ENCODE peak calls at places on chromosomes 13 and 19, in four cellular contexts. F is activated CD4-positive, alpha-beta T cell treated with anti-CD3 and anti-CD28 coated beads for 4 hours; O is GM23248; H is stimulated activated CD4-positive, alpha-beta T cell treated with anti-CD3 and anti-CD28 coated beads, TNF-alpha, amount 100 ng/mL, for 48 hours. T is an unnamed sample.
A peak's percentile ranks its signal among the peaks of the same experiment; 100 is the strongest.

GRCh38 chr13:36674337-36675212 is 755 bp downstream of the SERTM1 start:
- DNase-seq in O (no peak), F (no peak), H (no peak), T (no peak)

GRCh38 chr13:18628428-18628827 is 553.2 kb downstream of the TUBA3C start:
- DNase-seq in O (no peak), F (no peak), H (no peak), T (no peak)

GRCh38 chr19:39532233-39533002 is at the start of gene EID2B:
- DNase-seq in H (peak; percentile 92), O (peak; percentile 99), F (peak; percentile 94), T (peak; percentile 96)

GRCh38 chr13:48155850-48156249 is 60.9 kb upstream of the MED4 start:
- DNase-seq in F (peak; percentile 22), H (no peak), O (peak; percentile 82), T (no peak)

GRCh38 chr19:10513223-10513622 is 4.0 kb downstream of the S1PR5 start:
- DNase-seq in O (no peak), F (no peak), H (no peak), T (no peak)

GRCh38 chr13:27194209-27194608 is 22.6 kb upstream of the USP12 start:
- DNase-seq in H (no peak), O (peak; percentile 37), F (no peak), T (no peak)

GRCh38 chr19:49442793-49443365 is 1.6 kb upstream of the SLC17A7 start:
- DNase-seq in O (peak; percentile 92), H (peak; percentile 56), F (peak; percentile 52), T (peak; percentile 81)

GRCh38 chr13:66492479-66492878 is 737.7 kb downstream of the PCDH9 start:
- DNase-seq in H (no peak), F (no peak), O (no peak), T (peak; percentile 61)

GRCh38 chr13:77028202-77028601 is 1.2 kb upstream of the FBXL3 start:
- DNase-seq in H (no peak), O (peak; percentile 76), F (no peak), T (no peak)

GRCh38 chr13:94620286-94620896 is 18.7 kb downstream of the GPR180 start:
- DNase-seq in F (no peak), O (peak; percentile 53), H (no peak), T (peak; percentile 33)

GRCh38 chr13:48210178-48210577 is 22.8 kb upstream of the ITM2B start:
- DNase-seq in H (no peak), O (peak; percentile 94), F (no peak), T (no peak)

GRCh38 chr19:54209058-54209747 is 8.5 kb downstream of the RPS9 start:
- DNase-seq in F (no peak), O (no peak), H (no peak), T (no peak)

GRCh38 chr19:40284501-40285352 is at the start of gene AKT2:
- DNase-seq in O (peak; percentile 71), F (peak; percentile 72), H (peak; percentile 28), T (peak; percentile 77)

GRCh38 chr13:47503468-47503867 is 497.6 kb downstream of the SUCLA2 start:
- DNase-seq in O (no peak), H (no peak), F (no peak), T (no peak)

GRCh38 chr13:48159436-48160225 is 64.7 kb upstream of the MED4 start:
- DNase-seq in O (peak; percentile 65), F (no peak), H (no peak), T (no peak)

GRCh38 chr13:48813518-48813917 is 159.8 kb downstream of the CYSLTR2 start:
- DNase-seq in O (no peak), H (no peak), F (no peak), T (no peak)

GRCh38 chr13:29239653-29240525 is 355.6 kb downstream of the SLC7A1 start:
- DNase-seq in O (no peak), H (no peak), F (no peak), T (no peak)

GRCh38 chr13:93477238-93477637 is 250.6 kb downstream of the GPC6 start:
- DNase-seq in F (no peak), H (no peak), O (peak; percentile 26), T (no peak)

GRCh38 chr13:73608731-73609485 is 525.3 kb downstream of the KLF12 start:
- DNase-seq in O (no peak), F (no peak), H (no peak), T (peak; percentile 62)

GRCh38 chr19:33486936-33487793 is 34.4 kb downstream of the PEPD start:
- DNase-seq in F (no peak), H (no peak), O (no peak), T (no peak)

GRCh38 chr19:12985049-12985776 is 10.1 kb upstream of the NFIX start:
- DNase-seq in F (no peak), H (no peak), O (peak; percentile 88), T (no peak)

GRCh38 chr19:54526972-54527371 is 24.3 kb downstream of the LAIR2 start:
- DNase-seq in O (no peak), F (no peak), H (no peak), T (no peak)

GRCh38 chr13:31274345-31274870 is 74.6 kb downstream of the B3GLCT start:
- DNase-seq in F (no peak), O (no peak), H (no peak), T (no peak)

T was measured in NCI-H1105.